ENCODE peak calls at places on chromosome 21, in four cellular contexts. One of them, this sample, is unnamed.
A peak's percentile ranks its signal among the peaks of the same experiment; 100 is the strongest.

GRCh38 chr21:37787456-37787855 is 128.8 kb downstream of the KCNJ6 start:
- DNase-seq in IMR-90: peak; percentile 93
- DNase-seq in neuronal stem cell: no peak
- DNase-seq in H1: no peak
- DNase-seq in this sample: peak; percentile 36

GRCh38 chr21:25639167-25639921 is at the start of gene JAM2:
- DNase-seq in IMR-90: peak; percentile 29
- DNase-seq in neuronal stem cell: peak; percentile 51
- DNase-seq in H1: peak; percentile 79
- DNase-seq in this sample: peak; percentile 68

GRCh38 chr21:16454371-16454770 is 724.6 kb downstream of the USP25 start:
- DNase-seq in IMR-90: no peak
- DNase-seq in H1: no peak
- DNase-seq in neuronal stem cell: no peak
- DNase-seq in this sample: no peak

GRCh38 chr21:36756527-36756926 is 57.6 kb downstream of the SIM2 start:
- DNase-seq in IMR-90: peak; percentile 83
- DNase-seq in neuronal stem cell: no peak
- DNase-seq in H1: no peak
- DNase-seq in this sample: peak; percentile 49

GRCh38 chr21:35190201-35190701 is 141.1 kb upstream of the RUNX1 start:
- DNase-seq in H1: no peak
- DNase-seq in neuronal stem cell: no peak
- DNase-seq in IMR-90: peak; percentile 21
- DNase-seq in this sample: peak; percentile 14

GRCh38 chr21:35412231-35412630 is 363.1 kb upstream of the RUNX1 start:
- DNase-seq in IMR-90: no peak
- DNase-seq in neuronal stem cell: no peak
- DNase-seq in H1: no peak
- DNase-seq in this sample: no peak

GRCh38 chr21:40516336-40516735 is 330.6 kb downstream of the DSCAM start:
- DNase-seq in H1: peak; percentile 48
- DNase-seq in neuronal stem cell: no peak
- DNase-seq in IMR-90: no peak
- DNase-seq in this sample: peak; percentile 76

GRCh38 chr21:26659181-26659580 is 86.1 kb upstream of the CYYR1 start:
- DNase-seq in H1: no peak
- DNase-seq in IMR-90: no peak
- DNase-seq in neuronal stem cell: no peak
- DNase-seq in this sample: peak; percentile 4

GRCh38 chr21:29443398-29444010 is 144.8 kb downstream of the BACH1 start:
- DNase-seq in H1: no peak
- DNase-seq in neuronal stem cell: no peak
- DNase-seq in IMR-90: no peak
- DNase-seq in this sample: no peak

GRCh38 chr21:18744840-18745239 is 341.3 kb upstream of the TMPRSS15 start:
- DNase-seq in IMR-90: no peak
- DNase-seq in neuronal stem cell: no peak
- DNase-seq in H1: no peak
- DNase-seq in this sample: peak; percentile 53

GRCh38 chr21:18743523-18743922 is 339.9 kb upstream of the TMPRSS15 start:
- DNase-seq in IMR-90: no peak
- DNase-seq in neuronal stem cell: no peak
- DNase-seq in H1: no peak
- DNase-seq in this sample: no peak

GRCh38 chr21:18741954-18742353 is 338.4 kb upstream of the TMPRSS15 start:
- DNase-seq in IMR-90: no peak
- DNase-seq in H1: no peak
- DNase-seq in neuronal stem cell: no peak
- DNase-seq in this sample: no peak
- H3K9ac ChIP-seq in IMR-90: no peak overlapping the region
- H3K9ac ChIP-seq in H1: no peak overlapping the region
- H3K9ac ChIP-seq in neuronal stem cell: no peak overlapping the region
- H3K9ac ChIP-seq in this sample: no peak overlapping the region

GRCh38 chr21:42557420-42557819 is 43.8 kb downstream of the SLC37A1 start:
- DNase-seq in neuronal stem cell: no peak
- DNase-seq in H1: no peak
- DNase-seq in IMR-90: no peak
- DNase-seq in this sample: no peak
- H2BK15ac ChIP-seq in neuronal stem cell: no peak overlapping the region
- H2BK15ac ChIP-seq in H1: no peak overlapping the region
- H2BK15ac ChIP-seq in IMR-90: no peak overlapping the region
- H2BK15ac ChIP-seq in this sample: no peak overlapping the region

GRCh38 chr21:45228656-45229240 is 58.9 kb downstream of the POFUT2 start:
- DNase-seq in H1: no peak
- DNase-seq in neuronal stem cell: no peak
- DNase-seq in IMR-90: peak; percentile 6
- DNase-seq in this sample: no peak

GRCh38 chr21:45225741-45226327 is 61.9 kb downstream of the POFUT2 start:
- DNase-seq in neuronal stem cell: no peak
- DNase-seq in IMR-90: no peak
- DNase-seq in H1: no peak
- DNase-seq in this sample: no peak

GRCh38 chr21:45226540-45227326 is 61.0 kb downstream of the POFUT2 start:
- DNase-seq in H1: no peak
- DNase-seq in neuronal stem cell: no peak
- DNase-seq in IMR-90: peak; percentile 44
- DNase-seq in this sample: no peak

GRCh38 chr21:45227735-45228134 is 60.0 kb downstream of the POFUT2 start:
- DNase-seq in H1: no peak
- DNase-seq in neuronal stem cell: no peak
- DNase-seq in IMR-90: no peak
- DNase-seq in this sample: no peak

DNA sequence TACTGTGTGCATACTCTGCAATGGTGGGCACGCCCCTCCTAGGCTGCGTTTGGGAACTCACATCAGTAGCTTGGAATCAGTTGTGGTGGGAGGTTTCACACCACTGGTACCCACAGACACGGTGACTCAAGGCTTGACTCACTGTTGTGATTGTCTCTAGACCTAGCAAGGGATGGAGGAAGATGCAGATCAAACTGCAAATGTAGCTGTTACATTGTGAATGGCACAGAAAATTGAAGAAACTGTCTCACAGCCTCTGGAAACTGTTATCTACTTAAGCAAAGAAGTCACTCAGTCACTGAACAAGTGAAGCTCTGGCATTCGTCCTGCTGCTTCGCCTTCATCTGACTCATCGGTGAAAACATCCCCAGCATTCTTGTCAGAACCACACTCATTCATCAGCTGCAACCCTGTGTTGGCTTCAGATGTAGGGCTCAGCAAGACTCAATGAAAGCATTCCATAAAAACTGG is 59.5 kb downstream of the POFUT2 start:
- DNase-seq in H1: no peak
- DNase-seq in neuronal stem cell: no peak
- DNase-seq in IMR-90: peak; percentile 99
- DNase-seq in this sample: peak; percentile 65
- H3K4me3 ChIP-seq in H1: no peak overlapping the region
- H3K4me3 ChIP-seq in neuronal stem cell: no peak overlapping the region
- H3K4me3 ChIP-seq in IMR-90: no peak overlapping the region
- H3K4me3 ChIP-seq in this sample: no peak overlapping the region

GRCh38 chr21:31558839-31559367 is 100.6 kb upstream of the SOD1 start:
- DNase-seq in neuronal stem cell: peak; percentile 96
- DNase-seq in H1: peak; percentile 94
- DNase-seq in IMR-90: peak; percentile 76
- DNase-seq in this sample: peak; percentile 99
- H3K9ac ChIP-seq in neuronal stem cell: peak overlapping the region; percentile 93
- H3K9ac ChIP-seq in H1: peak overlapping the region; percentile 89
- H3K9ac ChIP-seq in IMR-90: no peak overlapping the region
- H3K9ac ChIP-seq in this sample: peak overlapping the region; percentile 88

DNA sequence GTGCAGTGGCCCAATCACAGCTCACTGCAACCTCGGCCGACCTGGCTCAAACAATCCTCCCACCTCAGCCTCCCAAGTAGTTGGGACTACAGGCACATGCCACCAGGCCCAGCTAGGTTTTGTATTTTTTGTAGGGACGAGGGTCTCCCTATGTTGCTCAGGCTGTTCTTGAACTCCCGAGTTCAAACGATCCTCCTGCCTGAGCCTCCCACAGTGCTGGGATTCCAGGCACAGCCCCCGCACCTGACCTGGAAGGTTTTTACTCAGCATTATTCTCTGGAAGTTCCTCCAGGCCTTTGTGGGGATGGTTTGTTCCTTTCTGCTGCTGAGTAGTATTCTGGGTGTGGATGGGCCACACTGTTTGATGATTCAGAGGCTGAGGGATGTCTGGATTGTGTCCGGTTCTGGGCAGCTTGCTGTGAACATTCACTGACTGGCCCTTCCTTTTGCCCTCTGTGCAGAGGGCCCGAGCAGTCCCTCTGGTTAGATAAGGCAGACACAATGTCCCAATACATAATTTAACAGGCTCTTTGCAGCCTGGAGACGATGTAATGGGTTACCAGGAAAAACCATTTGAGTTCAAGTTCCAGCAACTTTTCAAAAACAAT is 6.0 kb upstream of the TRAPPC10 start:
- DNase-seq in neuronal stem cell: no peak
- DNase-seq in H1: no peak
- DNase-seq in IMR-90: peak; percentile 90
- DNase-seq in this sample: no peak
- H2BK15ac ChIP-seq in neuronal stem cell: no peak overlapping the region
- H2BK15ac ChIP-seq in H1: no peak overlapping the region
- H2BK15ac ChIP-seq in IMR-90: peak overlapping the region; percentile 96
- H2BK15ac ChIP-seq in this sample: no peak overlapping the region

GRCh38 chr21:23963454-23963853 is 1643.8 kb downstream of the MRPL39 start:
- DNase-seq in IMR-90: peak; percentile 17
- DNase-seq in neuronal stem cell: no peak
- DNase-seq in H1: no peak
- DNase-seq in this sample: no peak

GRCh38 chr21:23955130-23955873 is 1652.0 kb downstream of the MRPL39 start:
- DNase-seq in neuronal stem cell: no peak
- DNase-seq in IMR-90: no peak
- DNase-seq in H1: no peak
- DNase-seq in this sample: no peak

GRCh38 chr21:23960769-23961168 is 1646.5 kb downstream of the MRPL39 start:
- DNase-seq in H1: no peak
- DNase-seq in neuronal stem cell: no peak
- DNase-seq in IMR-90: no peak
- DNase-seq in this sample: no peak
- H3K4me3 ChIP-seq in H1: no peak overlapping the region
- H3K4me3 ChIP-seq in neuronal stem cell: no peak overlapping the region
- H3K4me3 ChIP-seq in IMR-90: no peak overlapping the region
- H3K4me3 ChIP-seq in this sample: no peak overlapping the region

DNA sequence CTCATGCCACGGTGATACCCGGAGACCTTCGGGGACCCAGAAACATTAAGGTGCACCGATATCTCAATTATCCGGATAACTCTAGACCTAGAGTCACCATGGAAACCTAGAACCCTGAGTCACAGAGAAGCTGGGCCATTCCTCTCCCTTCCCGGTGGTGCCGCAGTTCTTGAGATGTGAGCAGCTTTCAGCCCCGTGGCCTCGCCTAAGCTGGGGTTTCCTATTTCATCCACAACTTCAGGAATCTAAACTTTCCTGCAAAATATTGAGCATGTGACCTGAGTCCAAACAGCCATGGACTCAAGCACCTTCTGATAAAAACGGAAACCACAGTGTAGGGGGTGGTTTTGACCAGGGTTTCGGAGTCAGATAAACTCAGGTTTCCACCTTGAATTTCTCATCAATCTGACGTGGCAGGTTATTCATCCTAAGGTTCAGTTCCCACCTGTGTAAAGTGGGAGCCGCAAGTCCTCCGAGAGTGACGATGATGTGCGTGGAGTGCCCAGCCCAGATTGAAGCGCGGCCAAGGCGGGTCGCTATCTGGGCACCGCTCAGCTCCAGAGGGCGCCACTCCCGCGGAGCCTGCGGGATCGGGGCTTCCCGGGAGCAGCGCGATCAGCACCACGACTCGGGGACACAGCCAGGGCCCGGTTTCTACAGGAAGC is 980 bp upstream of the ETS2 start:
- DNase-seq in neuronal stem cell: no peak
- DNase-seq in IMR-90: peak; percentile 54
- DNase-seq in H1: peak; percentile 76
- DNase-seq in this sample: no peak
- H3K9ac ChIP-seq in neuronal stem cell: no peak overlapping the region
- H3K9ac ChIP-seq in IMR-90: peak overlapping the region; percentile 65
- H3K9ac ChIP-seq in H1: no peak overlapping the region
- H3K9ac ChIP-seq in this sample: peak overlapping the region; percentile 80

GRCh38 chr21:46125846-46126301 is 28.0 kb downstream of the COL6A2 start:
- DNase-seq in neuronal stem cell: no peak
- DNase-seq in IMR-90: no peak
- DNase-seq in H1: peak; percentile 36
- DNase-seq in this sample: no peak
- H2BK15ac ChIP-seq in neuronal stem cell: no peak overlapping the region
- H2BK15ac ChIP-seq in IMR-90: no peak overlapping the region
- H2BK15ac ChIP-seq in H1: no peak overlapping the region
- H2BK15ac ChIP-seq in this sample: no peak overlapping the region

GRCh38 chr21:41876928-41877652 is 2.1 kb downstream of the PRDM15 start:
- DNase-seq in IMR-90: no peak
- DNase-seq in neuronal stem cell: no peak
- DNase-seq in H1: no peak
- DNase-seq in this sample: no peak
- H3K4me3 ChIP-seq in IMR-90: no peak overlapping the region
- H3K4me3 ChIP-seq in neuronal stem cell: no peak overlapping the region
- H3K4me3 ChIP-seq in H1: no peak overlapping the region
- H3K4me3 ChIP-seq in this sample: no peak overlapping the region